ENCODE peak calls at places on chromosomes 11 and 22, in eight cellular contexts. O is sigmoid colon, D is AG10803, C is lower lobe of right lung, S is GM12865, X is fibroblast of the aortic adventitia, Y is fibroblast of pulmonary artery, L is GM13977. F is an unnamed sample.

GRCh38 chr22:36757608-36758220 is 18.2 kb downstream of the IFT27 start:
- DNase-seq in O (peak), D (peak), C (peak), S (peak), X (peak), Y (peak), L (peak), F (peak)

GRCh38 chr22:39524089-39524752 is 3.9 kb downstream of the ATF4 start:
- DNase-seq in O (no peak), D (no peak), C (peak), S (peak), X (no peak), Y (no peak), L (no peak), F (peak)

GRCh38 chr22:30893434-30894370 is 74.9 kb downstream of the MORC2 start:
- DNase-seq in O (no peak), D (no peak), C (no peak), S (no peak), X (no peak), Y (no peak), L (no peak), F (no peak)

GRCh38 chr11:58905141-58905715 is 34.1 kb upstream of the GLYATL1 start:
- DNase-seq in O (no peak), D (peak), C (peak), S (no peak), X (peak), Y (peak), L (no peak), F (no peak)

GRCh38 chr11:126476977-126477376 is 121.5 kb downstream of the ST3GAL4 start:
- DNase-seq in O (no peak), D (no peak), C (no peak), S (no peak), X (no peak), Y (no peak), L (no peak), F (no peak)

GRCh38 chr22:23031795-23032194 is 38.5 kb upstream of the GNAZ start:
- DNase-seq in O (no peak), D (no peak), C (no peak), S (no peak), X (no peak), Y (no peak), L (no peak), F (no peak)

GRCh38 chr22:48567213-48567975 is 1260.3 kb downstream of the BRD1 start:
- DNase-seq in O (no peak), D (peak), C (peak), S (no peak), X (no peak), Y (no peak), L (no peak), F (no peak)

GRCh38 chr11:19121646-19122045 is 4.7 kb downstream of the ZDHHC13 start:
- DNase-seq in O (no peak), D (peak), C (no peak), S (no peak), X (peak), Y (no peak), L (no peak), F (no peak)

GRCh38 chr22:31681625-31682345 is 19.8 kb upstream of the PISD start:
- DNase-seq in O (peak), D (peak), C (no peak), S (no peak), X (peak), Y (peak), L (no peak), F (no peak)

GRCh38 chr22:41543854-41544670 is at the start of gene POLR3H:
- DNase-seq in O (peak), D (peak), C (peak), S (peak), X (peak), Y (peak), L (peak), F (peak)

GRCh38 chr11:3866206-3866605 is 10.7 kb downstream of the STIM1 start:
- DNase-seq in O (no peak), D (peak), C (peak), S (peak), X (no peak), Y (peak), L (no peak), F (no peak)
- TF ChIP-seq CTCF in O (no peak), D (no peak), C (no peak), S (no peak), X (no peak), Y (no peak), L (no peak), F (no peak)

GRCh38 chr11:102368472-102368871 is 21.5 kb downstream of the BIRC2 start:
- DNase-seq in O (no peak), D (no peak), C (no peak), S (peak), X (no peak), Y (no peak), L (peak), F (no peak)

GRCh38 chr11:102364991-102365390 is 18.0 kb downstream of the BIRC2 start:
- DNase-seq in O (no peak), D (no peak), C (no peak), S (no peak), X (no peak), Y (no peak), L (no peak), F (no peak)

DNA sequence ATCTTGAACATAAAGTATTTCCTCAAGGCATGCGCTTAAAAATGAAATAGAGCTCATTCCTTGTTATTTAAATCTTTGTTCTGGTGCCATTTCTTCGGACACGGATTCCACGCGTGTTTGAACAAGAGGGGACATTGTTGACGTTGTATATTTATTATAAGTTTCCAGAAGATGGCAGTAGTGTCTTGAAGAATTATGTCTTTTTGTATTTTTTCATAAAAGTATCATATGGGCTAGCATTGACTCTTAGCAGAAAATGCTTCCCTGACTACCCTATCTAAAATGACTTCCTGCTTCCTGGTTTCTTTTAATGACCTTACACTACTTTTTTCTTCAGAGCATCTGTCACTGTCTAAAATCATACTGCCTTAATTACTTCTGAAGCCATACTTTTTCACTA is 20.4 kb downstream of the BIRC2 start:
- DNase-seq in O (no peak), D (peak), C (no peak), S (no peak), X (peak), Y (peak), L (no peak), F (no peak)
- TF ChIP-seq CTCF in O (no peak), D (peak), C (peak), S (peak), X (peak), Y (peak), L (peak), F (peak)

DNA sequence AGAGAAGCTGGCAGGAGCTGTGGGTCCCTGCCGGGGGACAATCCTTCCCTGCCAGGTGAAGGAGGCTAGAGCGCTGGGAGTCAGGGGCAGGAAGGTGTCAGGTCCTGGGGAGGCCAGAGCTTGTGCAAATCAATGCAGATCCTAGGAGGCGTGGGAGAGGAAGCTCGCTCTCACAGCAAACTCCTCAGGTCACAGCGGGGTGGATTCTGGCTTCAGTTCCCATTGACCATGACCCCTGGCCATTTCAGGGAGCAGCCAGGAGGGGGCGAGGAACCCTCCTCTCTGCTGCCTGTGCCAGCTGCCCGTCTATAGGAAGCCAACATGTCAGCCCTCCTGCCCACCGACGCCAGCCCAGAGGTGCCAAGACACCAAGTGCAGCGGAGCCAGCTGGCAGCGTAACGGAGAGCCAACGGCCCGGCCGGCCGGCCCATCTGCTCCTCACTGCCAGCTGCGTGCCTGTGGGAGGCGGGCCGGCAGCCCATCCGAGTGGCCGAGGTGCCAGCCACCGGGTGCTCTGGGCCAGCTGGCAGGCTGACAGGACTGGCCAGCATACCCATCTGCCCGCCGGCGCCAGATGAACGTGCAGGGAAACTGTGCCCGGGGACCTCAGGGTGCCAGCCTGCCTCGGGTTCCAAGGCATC is 374.9 kb downstream of the MIAT start:
- DNase-seq in O (peak), D (no peak), C (no peak), S (no peak), X (no peak), Y (no peak), L (no peak), F (no peak)
- TF ChIP-seq CTCF in O (no peak), D (peak), C (no peak), S (no peak), X (peak), Y (no peak), L (no peak), F (no peak)

GRCh38 chr11:32643526-32643925 is 59.9 kb downstream of the EIF3M start:
- DNase-seq in O (no peak), D (no peak), C (no peak), S (no peak), X (peak), Y (peak), L (no peak), F (no peak)
- TF ChIP-seq CTCF in O (no peak), D (no peak), C (no peak), S (no peak), X (no peak), Y (no peak), L (no peak), F (no peak)

F was measured in activated CD8-positive, alpha-beta T cell treated with anti-CD3 and anti-CD28 coated beads for 36 hours.